ENCODE peak calls at places on chromosomes 12 and 14, in four cellular contexts. O is Right ventricle myocardium inferior, Y is cardiac fibroblast, L is memory B cell. I is an unnamed sample.

GRCh38 chr12:120849765-120850164 is 54.4 kb downstream of the SPPL3 start:
- DNase-seq in O (no peak), Y (peak; percentile 71), L (no peak), I (no peak)

GRCh38 chr14:105145381-105146180 is 23.0 kb downstream of the JAG2 start:
- DNase-seq in O (peak; percentile 62), Y (no peak), L (no peak), I (peak; percentile 51)

GRCh38 chr14:58299665-58300202 is 1.4 kb downstream of the ARID4A start:
- DNase-seq in O (no peak), Y (peak; percentile 13), L (no peak), I (no peak)

GRCh38 chr12:113088971-113089756 is 32.6 kb downstream of the DTX1 start:
- DNase-seq in O (no peak), Y (no peak), L (no peak), I (no peak)

GRCh38 chr12:118344829-118345228 is 27.9 kb downstream of the TAOK3 start:
- DNase-seq in O (no peak), Y (no peak), L (no peak), I (no peak)

GRCh38 chr12:67155863-67156262 is 113.3 kb upstream of the CAND1 start:
- DNase-seq in O (no peak), Y (peak; percentile 17), L (no peak), I (no peak)

GRCh38 chr12:54404061-54405004 is 14.7 kb downstream of the ITGA5 start:
- DNase-seq in O (no peak), Y (peak; percentile 77), L (peak; percentile 52), I (no peak)

GRCh38 chr12:125015680-125016310 is 22.4 kb downstream of the BRI3BP start:
- DNase-seq in O (no peak), Y (no peak), L (no peak), I (no peak)

GRCh38 chr14:57747036-57747435 is 118.9 kb downstream of the SLC35F4 start:
- DNase-seq in O (no peak), Y (peak; percentile 49), L (no peak), I (no peak)

GRCh38 chr14:59265808-59266207 is 77.3 kb downstream of the DAAM1 start:
- DNase-seq in O (no peak), Y (no peak), L (no peak), I (no peak)

GRCh38 chr12:46523863-46524770 is 151.5 kb upstream of the SLC38A2 start:
- DNase-seq in O (no peak), Y (peak; percentile 99), L (no peak), I (no peak)

GRCh38 chr12:16345105-16345504 is 2.3 kb upstream of the MGST1 start:
- DNase-seq in O (no peak), Y (no peak), L (no peak), I (no peak)

GRCh38 chr12:115132145-115132544 is 448.2 kb upstream of the TBX3 start:
- DNase-seq in O (no peak), Y (peak; percentile 81), L (no peak), I (no peak)

GRCh38 chr12:30830751-30831150 is 76.0 kb upstream of the CAPRIN2 start:
- DNase-seq in O (no peak), Y (no peak), L (no peak), I (no peak)

GRCh38 chr14:70567791-70568190 is 32.7 kb downstream of the MED6 start:
- DNase-seq in O (no peak), Y (peak; percentile 60), L (no peak), I (no peak)

GRCh38 chr14:88422919-88423318 is 37.5 kb downstream of the SPATA7 start:
- DNase-seq in O (no peak), Y (peak; percentile 86), L (no peak), I (no peak)

GRCh38 chr14:101593411-101594181 is 32.3 kb downstream of the DIO3 start:
- DNase-seq in O (no peak), Y (no peak), L (no peak), I (no peak)

GRCh38 chr12:56029666-56030293 is 8.9 kb downstream of the IKZF4 start:
- DNase-seq in O (no peak), Y (peak; percentile 74), L (no peak), I (no peak)

GRCh38 chr12:95972832-95973465 is 23.2 kb downstream of the HAL start:
- DNase-seq in O (no peak), Y (no peak), L (no peak), I (no peak)

GRCh38 chr12:87054225-87054624 is 798.0 kb upstream of the MGAT4C start:
- DNase-seq in O (no peak), Y (peak; percentile 3), L (no peak), I (no peak)

GRCh38 chr14:88933203-88933602 is 108.8 kb downstream of the TTC8 start:
- DNase-seq in O (no peak), Y (no peak), L (no peak), I (no peak)